ENCODE peak calls at places on chromosomes 4 and X, in nine cellular contexts. B is pancreas, Z is thyroid gland, S is fibroblast of lung, L is SK-N-SH, M is Karpas-422, D is lung, H is small intestine, V is cardiac muscle cell. O is an unnamed sample. For H3K4me1, the result is how much of the 10 kb centered on the place peaks cover.

GRCh38 chrX:134173541-134174272 is 63.3 kb upstream of the CCDC160 start:
- DNase-seq in B (no peak), Z (no peak), S (no peak), L (peak), M (peak), D (no peak), H (no peak), V (no peak), O (no peak)

GRCh38 chr4:107027379-107027778 is 8.7 kb downstream of the DKK2 start:
- DNase-seq in B (no peak), Z (no peak), S (no peak), L (no peak), M (no peak), D (no peak), H (no peak), V (no peak), O (no peak)

GRCh38 chr4:126512998-126513397 is 1119.8 kb upstream of the INTU start:
- DNase-seq in B (no peak), Z (no peak), S (no peak), L (no peak), M (no peak), D (no peak), H (no peak), V (no peak), O (no peak)

GRCh38 chr4:90766837-90767236 is 639.6 kb downstream of the CCSER1 start:
- DNase-seq in B (no peak), Z (no peak), S (no peak), L (no peak), M (no peak), D (no peak), H (no peak), V (no peak), O (no peak)

GRCh38 chr4:42172921-42173320 is 20.5 kb upstream of the BEND4 start:
- DNase-seq in B (no peak), Z (no peak), S (no peak), L (no peak), M (no peak), D (no peak), H (no peak), V (no peak), O (no peak)

GRCh38 chr4:101824500-101824899 is 34.0 kb downstream of the BANK1 start:
- DNase-seq in B (no peak), Z (no peak), S (no peak), L (no peak), M (no peak), D (no peak), H (no peak), V (no peak), O (no peak)

GRCh38 chr4:15003441-15003890 is 1.2 kb downstream of the CPEB2 start:
- DNase-seq in B (peak), Z (peak), S (no peak), L (peak), M (peak), D (peak), H (peak), V (peak), O (peak)

GRCh38 chrX:21581479-21581878 is 76.7 kb downstream of the KLHL34 start:
- DNase-seq in B (no peak), Z (no peak), S (no peak), L (no peak), M (no peak), D (no peak), H (no peak), V (no peak), O (no peak)

GRCh38 chr4:119038465-119038864 is 97.2 kb upstream of the MYOZ2 start:
- DNase-seq in B (no peak), Z (no peak), S (peak), L (no peak), M (no peak), D (no peak), H (no peak), V (peak), O (no peak)
- H3K4me1 ChIP-seq in B (under half), Z (under half), S (under half), L (under half), M (under half), D (under half), H (under half), V (under half), O (under half)

GRCh38 chr4:79872738-79873137 is 200.3 kb downstream of the ANTXR2 start:
- DNase-seq in B (no peak), Z (no peak), S (no peak), L (no peak), M (no peak), D (no peak), H (no peak), V (no peak), O (no peak)
- H3K4me1 ChIP-seq in B (under half), Z (under half), S (under half), L (under half), M (under half), D (under half), H (under half), V (under half), O (under half)

DNA sequence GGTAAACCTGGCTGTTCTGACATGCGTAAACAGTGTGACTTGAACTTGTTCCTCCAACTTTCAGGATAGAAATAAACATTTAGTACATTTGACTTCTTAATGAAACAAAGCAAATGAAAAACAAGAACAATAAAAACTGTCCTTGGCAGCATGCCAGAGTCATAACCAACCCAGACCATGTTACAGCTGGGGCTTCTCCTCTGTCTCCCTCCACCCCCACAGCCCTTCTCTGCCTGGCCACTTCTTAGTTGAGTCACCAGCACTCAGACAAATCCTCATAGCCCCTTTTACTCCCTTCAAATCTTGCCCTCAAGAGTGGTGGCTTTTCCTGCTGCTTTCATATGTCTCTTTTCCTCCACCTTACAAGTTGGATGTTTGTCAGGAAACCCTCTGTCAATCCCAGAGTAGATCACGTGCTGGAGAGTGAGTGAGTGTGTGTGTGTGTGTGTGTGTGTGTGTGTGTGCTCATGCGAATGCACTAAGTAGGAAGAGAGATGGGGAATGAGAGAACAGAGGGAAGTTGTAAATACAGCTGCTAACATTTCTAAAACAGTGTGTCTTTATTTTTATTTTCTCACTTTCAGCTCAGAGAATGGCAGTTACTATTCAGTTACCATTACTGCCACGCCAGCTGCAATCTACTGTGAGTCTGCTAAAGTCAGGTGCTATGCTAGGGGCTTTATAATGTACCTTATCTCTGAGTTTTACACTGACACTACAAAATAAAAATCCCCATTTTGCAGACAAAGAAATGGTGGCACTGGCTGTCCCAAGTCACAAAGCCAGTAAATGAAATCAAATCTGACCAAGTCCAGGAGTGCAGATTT is 15.0 kb downstream of the SCARB2 start:
- DNase-seq in B (peak), Z (peak), S (peak), L (peak), M (no peak), D (peak), H (peak), V (peak), O (peak)
- H3K4me1 ChIP-seq in B (half or more), Z (half or more), S (half or more), L (under half), M (under half), D (half or more), H (under half), V (under half), O (under half)

GRCh38 chr4:47085661-47086060 is 54.3 kb downstream of the GABRB1 start:
- DNase-seq in B (no peak), Z (no peak), S (no peak), L (no peak), M (no peak), D (no peak), H (no peak), V (no peak), O (no peak)

GRCh38 chr4:47084111-47084510 is 52.7 kb downstream of the GABRB1 start:
- DNase-seq in B (no peak), Z (no peak), S (no peak), L (no peak), M (no peak), D (no peak), H (no peak), V (no peak), O (no peak)

DNA sequence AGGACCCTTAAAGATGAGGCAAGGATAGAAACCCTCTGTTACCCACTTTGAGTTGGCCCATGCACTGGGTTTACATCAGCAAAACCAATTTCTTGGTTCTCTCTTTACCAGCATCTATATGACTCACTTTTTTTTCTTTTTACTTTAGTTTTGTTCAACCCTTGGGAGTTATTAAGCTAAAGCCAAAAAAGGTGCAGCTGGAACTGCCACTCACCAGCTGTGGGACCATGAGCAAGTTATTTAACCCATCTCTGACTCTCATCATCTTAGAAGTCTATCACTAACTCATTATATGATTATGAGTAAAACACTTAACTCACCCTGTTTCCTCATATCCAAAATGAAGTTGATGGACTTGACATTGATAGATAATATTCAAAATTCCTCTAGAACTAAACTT is 53.4 kb downstream of the GABRB1 start:
- DNase-seq in B (no peak), Z (no peak), S (no peak), L (no peak), M (no peak), D (no peak), H (no peak), V (no peak), O (no peak)
- H3K4me1 ChIP-seq in B (under half), Z (under half), S (under half), L (under half), M (under half), D (under half), H (under half), V (under half), O (under half)

GRCh38 chr4:140113653-140114052 is 40.3 kb downstream of the MAML3 start:
- DNase-seq in B (no peak), Z (no peak), S (no peak), L (no peak), M (no peak), D (no peak), H (peak), V (no peak), O (no peak)
- H3K4me1 ChIP-seq in B (under half), Z (under half), S (under half), L (under half), M (half or more), D (under half), H (under half), V (under half), O (under half)

DNA sequence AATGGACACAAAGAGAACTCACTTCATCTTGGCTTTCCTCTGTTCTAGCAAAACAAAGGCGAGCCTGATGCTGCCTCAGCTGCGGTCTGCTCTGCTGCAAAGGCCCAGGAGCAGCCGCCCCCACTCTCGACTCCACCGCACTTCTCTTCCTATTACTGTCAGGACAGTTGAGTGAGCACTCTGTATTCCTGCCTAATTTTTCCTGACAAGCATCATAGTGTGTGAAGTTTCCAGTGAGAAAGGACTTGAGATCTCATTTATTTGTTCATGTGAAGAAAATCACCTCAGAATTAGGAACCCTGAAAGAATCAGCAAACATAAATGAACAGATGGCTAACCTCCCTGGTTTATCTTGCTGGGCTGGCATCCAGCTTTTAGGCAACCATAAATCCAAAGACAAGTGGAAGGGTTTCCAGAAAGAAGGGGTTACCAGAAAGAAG is 15.6 kb downstream of the SCARB2 start:
- DNase-seq in B (peak), Z (peak), S (peak), L (peak), M (no peak), D (no peak), H (no peak), V (peak), O (peak)
- H3K4me1 ChIP-seq in B (half or more), Z (half or more), S (under half), L (under half), M (under half), D (half or more), H (under half), V (under half), O (under half)

DNA sequence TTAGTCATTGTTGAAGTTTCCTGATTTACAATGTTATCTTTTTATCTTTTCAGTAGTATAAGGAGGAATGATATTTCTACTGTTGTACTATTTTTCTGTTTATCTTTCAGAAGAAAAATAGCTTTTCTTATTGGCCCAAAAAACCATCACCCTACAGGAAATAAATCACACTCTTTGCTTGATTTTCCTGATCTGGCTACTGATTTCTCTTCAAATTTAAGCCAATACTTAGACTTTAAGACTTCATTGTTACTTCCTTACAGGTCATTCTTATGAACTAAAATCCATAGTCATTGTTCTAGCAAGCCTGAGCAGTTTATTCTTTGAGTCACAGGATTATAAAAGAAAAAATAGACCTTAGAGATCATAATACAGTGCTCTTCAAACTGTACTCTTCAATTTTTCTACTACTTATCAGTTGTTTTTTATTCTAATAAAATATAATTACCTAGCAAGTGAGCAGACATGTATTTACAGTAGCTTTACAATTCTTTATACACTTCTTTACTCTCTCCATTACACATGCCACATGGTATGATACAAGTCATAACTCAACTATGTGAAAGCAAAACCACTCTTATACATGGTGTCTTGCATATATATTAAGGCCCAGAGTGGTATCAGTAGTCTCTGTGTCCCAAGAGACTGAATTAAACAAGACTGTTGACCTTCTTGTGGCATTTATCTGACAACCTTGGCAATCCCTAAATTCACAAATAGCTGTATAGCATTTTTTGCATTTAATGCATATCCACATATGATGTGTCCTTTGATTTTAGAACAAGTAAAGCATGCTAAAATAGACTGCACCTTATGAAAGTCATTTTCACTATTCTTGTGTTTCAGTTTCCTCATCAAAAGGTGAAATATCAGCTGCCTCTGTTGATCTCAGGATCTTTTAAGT is 47.9 kb downstream of the TET2 start:
- DNase-seq in B (no peak), Z (no peak), S (peak), L (no peak), M (no peak), D (no peak), H (no peak), V (no peak), O (no peak)
- H3K4me1 ChIP-seq in B (under half), Z (under half), S (under half), L (under half), M (under half), D (under half), H (under half), V (under half), O (under half)

GRCh38 chr4:7451434-7451789 is 16.7 kb upstream of the PSAPL1 start:
- DNase-seq in B (no peak), Z (no peak), S (no peak), L (no peak), M (no peak), D (no peak), H (no peak), V (no peak), O (no peak)

GRCh38 chr4:7451800-7452199 is 17.1 kb upstream of the PSAPL1 start:
- DNase-seq in B (no peak), Z (no peak), S (no peak), L (no peak), M (no peak), D (no peak), H (no peak), V (no peak), O (no peak)

GRCh38 chr4:7447236-7447635 is 12.5 kb upstream of the PSAPL1 start:
- DNase-seq in B (no peak), Z (no peak), S (no peak), L (no peak), M (no peak), D (no peak), H (no peak), V (no peak), O (no peak)

GRCh38 chr4:7448036-7448435 is 13.3 kb upstream of the PSAPL1 start:
- DNase-seq in B (no peak), Z (no peak), S (no peak), L (no peak), M (no peak), D (no peak), H (no peak), V (no peak), O (no peak)

DNA sequence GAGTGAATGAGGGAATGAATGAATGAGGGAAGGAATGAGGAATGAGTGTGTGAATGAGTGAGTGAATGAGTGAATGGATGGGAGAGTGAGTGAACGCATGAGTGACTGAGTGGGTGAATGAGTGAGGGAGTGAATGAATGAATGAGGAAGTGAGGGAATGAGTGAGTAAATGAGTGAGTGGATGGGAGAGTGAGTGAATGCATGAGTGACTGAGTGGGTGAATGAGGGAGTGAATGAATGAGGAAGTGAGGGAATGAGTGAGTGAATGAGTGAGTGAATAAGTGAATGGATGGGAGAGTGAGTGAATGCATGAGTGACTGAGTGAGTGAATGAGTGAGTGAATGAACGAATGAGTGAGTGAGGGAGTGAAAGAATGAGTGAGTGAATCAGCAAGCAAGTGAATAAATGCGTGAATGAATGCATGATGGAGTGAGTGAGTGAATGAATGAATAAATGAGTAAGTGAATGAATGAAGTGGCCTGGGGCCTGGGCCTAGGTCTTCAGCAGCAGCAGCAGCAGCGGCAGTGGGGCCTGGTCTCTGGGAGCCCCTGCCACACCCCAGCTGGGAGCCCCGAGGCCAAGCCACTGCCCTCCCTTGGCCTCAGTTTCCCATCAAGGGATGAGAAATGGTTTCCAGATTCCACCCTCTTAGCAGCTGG is 16.2 kb upstream of the PSAPL1 start:
- DNase-seq in B (no peak), Z (no peak), S (no peak), L (no peak), M (no peak), D (no peak), H (no peak), V (no peak), O (no peak)
- H3K4me1 ChIP-seq in B (under half), Z (under half), S (under half), L (under half), M (under half), D (under half), H (under half), V (under half), O (under half)

O was measured in BE2C.